ENCODE peak calls at places on chromosomes 6 and 20, in six cellular contexts. O, A, G, F, X and I are unnamed samples. For H3K9me3, the result is how much of the 10 kb centered on the place peaks cover.

GRCh38 chr6:137829641-137830083 is 37.4 kb upstream of the TNFAIP3 start:
- DNase-seq in A (no peak), G (no peak), F (no peak), X (no peak), O (peak), I (no peak)

GRCh38 chr6:112502348-112503130 is 155.4 kb downstream of the RFPL4B start:
- DNase-seq in O (no peak), G (no peak), A (no peak), F (no peak), X (no peak), I (no peak)

GRCh38 chr6:40844241-40844640 is 194.8 kb downstream of the UNC5CL start:
- DNase-seq in F (no peak), O (no peak), G (no peak), X (no peak), A (no peak), I (no peak)

GRCh38 chr6:6315660-6316059 is 4.8 kb downstream of the F13A1 start:
- DNase-seq in G (no peak), X (peak), A (peak), O (peak), F (no peak), I (no peak)

GRCh38 chr6:52787917-52788316 is 15.7 kb downstream of the GSTA1 start:
- DNase-seq in G (no peak), O (no peak), F (no peak), X (no peak), A (no peak), I (no peak)

GRCh38 chr20:3071266-3071609 is 182 bp upstream of the OXT start:
- DNase-seq in X (no peak), A (no peak), O (no peak), F (no peak), G (no peak), I (no peak)

GRCh38 chr6:158557927-158558326 is 2.0 kb upstream of the TMEM181 start:
- DNase-seq in G (no peak), A (no peak), F (no peak), O (no peak), X (no peak), I (no peak)

GRCh38 chr20:48722737-48723191 is 105.0 kb downstream of the PREX1 start:
- DNase-seq in F (no peak), A (no peak), X (peak), G (peak), O (no peak), I (no peak)

GRCh38 chr20:9532069-9532809 is 17.8 kb downstream of the LAMP5 start:
- DNase-seq in G (no peak), X (no peak), O (peak), A (no peak), F (no peak), I (no peak)

GRCh38 chr6:12275084-12275483 is 15.1 kb upstream of the EDN1 start:
- DNase-seq in F (no peak), X (peak), G (no peak), O (peak), A (no peak), I (no peak)

GRCh38 chr20:43458422-43458924 is 777 bp downstream of the SRSF6 start:
- DNase-seq in O (peak), G (no peak), X (no peak), A (no peak), F (no peak), I (no peak)

DNA sequence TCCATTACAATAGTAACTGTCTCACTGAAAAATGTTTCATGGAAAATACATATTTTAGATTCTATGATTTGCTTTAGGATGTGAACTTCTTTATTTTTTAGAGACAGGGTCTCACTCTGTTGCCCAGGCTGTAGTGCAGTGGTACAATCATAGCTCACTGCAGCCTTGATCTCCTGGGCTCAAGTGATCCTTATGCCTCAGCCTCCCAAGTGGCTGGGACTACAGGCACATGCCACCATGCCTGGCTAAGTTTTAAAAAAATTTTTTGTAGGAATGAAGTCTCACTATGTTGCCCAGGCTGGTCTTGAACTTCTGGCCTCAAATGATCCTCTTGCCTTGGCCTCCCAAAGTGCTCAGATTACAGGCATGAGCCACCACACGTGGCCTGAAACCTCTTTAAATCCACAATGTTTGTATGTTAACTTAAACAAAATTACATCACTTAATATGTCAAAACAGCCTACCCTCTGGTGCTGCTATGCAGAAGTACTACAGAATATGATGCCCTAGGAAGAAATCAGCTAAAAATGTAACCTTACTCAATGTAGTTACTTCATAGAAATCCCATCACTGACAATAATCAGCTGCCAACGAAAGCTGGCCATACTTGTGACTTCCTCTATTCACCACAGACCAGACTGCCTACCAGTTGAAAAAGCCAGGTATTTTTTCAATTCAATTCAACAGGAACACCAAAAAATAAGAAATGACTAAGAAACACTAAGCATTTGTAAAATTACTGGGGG is 17.6 kb downstream of the EEF1A1 start:
- DNase-seq in X (no peak), G (no peak), A (no peak), O (no peak), F (no peak), I (no peak)
- H3K9me3 ChIP-seq in X (under half), G (under half), A (under half), O (under half), F (under half), I (under half)

DNA sequence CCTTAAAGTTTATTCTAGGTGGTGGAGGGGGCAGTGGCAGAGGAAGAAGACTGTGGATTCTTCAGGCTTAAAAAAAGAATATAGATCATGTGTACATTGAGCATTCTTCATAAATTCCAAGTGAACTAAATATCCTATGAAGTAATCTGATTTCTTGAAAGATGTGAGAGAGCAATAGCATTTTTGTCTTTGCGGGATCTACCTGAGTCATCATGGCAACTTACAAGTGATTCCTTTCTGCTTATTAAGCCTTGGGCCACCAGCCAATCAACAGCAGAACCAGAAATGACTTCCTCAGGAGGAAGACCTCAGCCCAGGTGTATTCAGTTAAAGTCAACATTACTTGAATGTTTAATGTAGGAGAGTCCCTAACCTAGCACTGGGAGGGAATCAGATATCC is 756.9 kb downstream of the TFAP2A start:
- DNase-seq in O (peak), F (no peak), A (no peak), X (peak), G (no peak), I (no peak)
- H3K9me3 ChIP-seq in O (under half), F (under half), A (under half), X (under half), G (under half), I (under half)

GRCh38 chr20:56237337-56237736 is 11.2 kb upstream of the MC3R start:
- DNase-seq in X (no peak), G (no peak), O (no peak), F (no peak), A (no peak), I (no peak)
- H3K9me3 ChIP-seq in X (under half), G (under half), O (under half), F (under half), A (under half), I (under half)

GRCh38 chr6:156146891-156147290 is 630.3 kb upstream of the ARID1B start:
- DNase-seq in X (no peak), G (no peak), O (no peak), A (no peak), F (no peak), I (no peak)
- H3K9me3 ChIP-seq in X (under half), G (under half), O (under half), A (under half), F (under half), I (under half)

GRCh38 chr20:60389882-60390281 is 431.7 kb downstream of the CDH26 start:
- DNase-seq in F (no peak), O (no peak), A (no peak), G (no peak), X (no peak), I (no peak)

GRCh38 chr20:60389441-60389840 is 431.2 kb downstream of the CDH26 start:
- DNase-seq in F (no peak), G (no peak), O (no peak), A (no peak), X (no peak), I (no peak)
- H3K9me3 ChIP-seq in F (under half), G (under half), O (under half), A (under half), X (under half), I (under half)

GRCh38 chr20:5638023-5638422 is 112.2 kb upstream of the SHLD1 start:
- DNase-seq in G (no peak), O (no peak), A (no peak), X (no peak), F (no peak), I (no peak)
- H3K9me3 ChIP-seq in G (under half), O (under half), A (under half), X (under half), F (under half), I (under half)

DNA sequence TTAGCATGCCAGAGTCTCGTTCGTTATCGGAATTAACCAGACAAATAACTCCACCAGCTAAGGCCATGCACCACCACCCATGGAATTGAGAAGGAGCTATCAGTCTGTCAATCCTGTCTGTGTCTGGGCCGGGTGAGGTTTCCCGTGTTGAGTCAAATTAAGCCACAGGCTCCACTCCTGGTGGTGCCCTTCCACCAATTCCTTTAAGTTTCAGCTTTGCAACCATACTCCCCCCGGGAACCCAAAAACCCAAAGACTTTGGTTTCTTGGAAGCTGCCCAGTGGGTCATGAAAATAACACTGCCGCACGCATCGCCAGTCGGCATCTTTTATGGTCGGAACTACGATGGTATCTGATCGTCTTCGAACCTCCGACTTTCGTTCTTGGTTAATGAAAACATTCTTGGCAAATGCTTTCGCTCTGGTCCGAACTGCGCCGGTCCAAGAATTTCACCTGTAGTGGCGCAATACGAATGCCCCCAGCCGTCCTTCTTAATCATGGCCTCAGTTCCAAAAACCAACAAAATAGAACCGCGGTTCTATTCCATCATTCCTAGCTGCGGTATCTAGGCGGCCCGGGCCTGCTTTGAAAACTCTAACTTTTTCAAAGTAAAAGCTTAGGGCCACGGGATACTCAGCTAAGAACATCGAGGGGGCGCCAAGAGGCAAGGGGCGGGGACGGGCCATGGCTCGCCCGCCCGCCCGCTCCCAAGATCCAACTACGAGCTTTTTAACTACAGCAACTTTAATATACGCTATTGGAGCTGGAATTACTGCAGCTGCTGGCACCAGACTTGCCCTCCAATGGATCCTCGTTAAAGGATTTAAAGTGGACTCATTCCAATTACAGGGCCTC is 1958.5 kb upstream of the DEFB115 start:
- DNase-seq in F (no peak), G (no peak), X (no peak), A (no peak), O (no peak), I (no peak)
- H3K9me3 ChIP-seq in F (under half), G (under half), X (under half), A (under half), O (half or more), I (under half)

DNA sequence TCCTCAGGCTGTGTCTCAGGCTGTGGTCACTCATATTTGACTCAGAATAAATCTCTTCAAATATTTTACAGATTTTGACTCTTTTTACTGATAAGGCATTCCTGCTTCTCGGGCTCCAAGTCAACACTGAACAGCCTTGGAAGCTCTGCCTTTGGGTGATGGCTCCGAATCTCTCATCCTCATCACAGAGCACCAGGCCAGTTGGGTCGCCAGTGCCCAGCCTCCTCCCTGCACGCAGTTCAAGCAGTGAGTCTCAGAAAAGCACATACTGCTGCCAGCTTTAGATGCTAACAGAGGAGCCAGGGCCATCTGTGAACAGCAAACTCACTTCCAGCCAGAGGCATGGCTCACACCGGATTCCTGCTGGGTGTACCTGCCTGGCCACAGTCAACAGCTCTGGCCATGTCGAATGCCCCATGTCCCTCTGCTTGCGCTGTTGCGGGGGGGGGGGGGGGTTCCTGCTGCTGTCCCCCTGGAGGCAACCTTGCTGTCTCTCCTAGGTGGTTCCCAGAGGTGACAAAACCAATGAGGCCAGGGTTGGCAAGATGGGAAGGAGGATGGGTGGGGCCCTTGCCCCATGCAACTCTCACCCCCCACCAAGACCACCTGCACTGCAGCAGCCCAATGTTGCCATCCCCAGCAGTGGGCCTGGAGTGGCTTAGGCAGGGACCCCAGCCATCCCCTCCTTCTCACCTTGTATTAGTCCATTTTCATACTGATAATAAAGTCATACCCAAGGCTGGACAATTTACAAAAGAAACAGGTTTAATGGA is 248.8 kb downstream of the ERMARD start:
- DNase-seq in O (no peak), A (no peak), F (no peak), X (no peak), G (no peak), I (no peak)
- H3K9me3 ChIP-seq in O (under half), A (under half), F (under half), X (under half), G (under half), I (under half)

DNA sequence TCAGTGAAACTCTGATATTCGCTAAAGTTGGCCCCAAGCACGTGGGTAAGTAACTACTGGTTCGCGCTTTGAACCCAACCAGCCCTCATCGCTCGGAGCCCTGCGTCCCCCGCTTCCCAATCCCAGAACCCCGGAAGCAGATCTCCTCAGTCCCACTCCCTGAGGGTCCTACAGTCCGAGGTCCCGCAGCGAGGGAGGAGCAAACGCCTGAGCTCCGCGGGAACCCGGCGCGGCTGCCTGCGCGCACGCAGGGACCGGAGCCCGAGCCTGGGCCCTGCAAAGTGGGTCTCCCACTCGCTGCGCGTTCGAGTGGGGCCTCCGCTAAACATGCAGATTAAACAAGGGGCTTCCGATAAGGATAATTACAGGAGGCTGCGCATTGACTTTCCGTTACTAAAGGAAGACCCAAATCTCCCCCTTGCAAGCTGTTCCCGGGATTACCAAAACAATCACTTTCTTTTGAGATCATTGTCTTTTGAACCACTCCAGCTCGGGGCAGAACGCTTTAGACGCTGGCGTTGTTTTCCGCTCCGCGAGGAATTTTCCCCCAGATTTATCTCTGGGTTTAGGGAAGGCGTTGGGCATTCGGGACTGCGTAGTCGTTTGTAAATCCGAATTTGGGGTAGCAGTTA is 1.3 kb upstream of the VSX1 start:
- DNase-seq in A (no peak), X (no peak), G (no peak), O (no peak), F (no peak), I (no peak)
- H3K9me3 ChIP-seq in A (under half), X (under half), G (under half), O (under half), F (under half), I (under half)

GRCh38 chr6:82488403-82488802 is 124.8 kb downstream of the TPBG start:
- DNase-seq in G (no peak), O (no peak), A (no peak), F (no peak), X (no peak), I (no peak)
- H3K9me3 ChIP-seq in G (under half), O (under half), A (half or more), F (under half), X (under half), I (under half)